ENCODE peak calls at places on chromosomes 6 and 20, in seven cellular contexts. Z, L, N, R, B, I and V are unnamed samples.
A peak's percentile ranks its signal among the peaks of the same experiment; 100 is the strongest.

GRCh38 chr20:31607640-31608255 is 2.7 kb downstream of the ID1 start:
- DNase-seq in Z (no peak), L (peak; percentile 12), N (no peak), R (peak; percentile 37), B (no peak), I (peak; percentile 47), V (no peak)

GRCh38 chr6:9250852-9251251 is 815.5 kb upstream of the SLC35B3 start:
- DNase-seq in Z (no peak), L (peak; percentile 61), N (peak; percentile 38), R (peak; percentile 63), B (peak; percentile 89), I (no peak), V (peak; percentile 52)

GRCh38 chr6:129141499-129141898 is 258.6 kb downstream of the LAMA2 start:
- DNase-seq in Z (no peak), L (no peak), N (no peak), R (peak; percentile 22), B (no peak), I (no peak), V (no peak)

GRCh38 chr20:53163486-53163885 is 191.3 kb downstream of the TSHZ2 start:
- DNase-seq in Z (peak; percentile 45), L (peak; percentile 76), N (no peak), R (peak; percentile 64), B (no peak), I (peak; percentile 24), V (peak; percentile 37)

GRCh38 chr6:75317503-75318206 is 33.1 kb upstream of the TMEM30A start:
- DNase-seq in Z (no peak), L (no peak), N (peak; percentile 72), R (peak; percentile 86), B (no peak), I (no peak), V (no peak)

GRCh38 chr20:21396921-21397340 is 395 bp downstream of the NKX2-4 start:
- DNase-seq in Z (no peak), L (no peak), N (no peak), R (no peak), B (peak; percentile 37), I (no peak), V (no peak)

GRCh38 chr6:157143171-157143884 is 180.0 kb downstream of the TMEM242 start:
- DNase-seq in Z (no peak), L (no peak), N (peak; percentile 55), R (peak; percentile 87), B (no peak), I (peak; percentile 73), V (no peak)

GRCh38 chr20:46401478-46401860 is 4.9 kb downstream of the ELMO2 start:
- DNase-seq in Z (no peak), L (no peak), N (peak; percentile 57), R (no peak), B (peak; percentile 68), I (no peak), V (no peak)

GRCh38 chr6:118644007-118644406 is 7.4 kb downstream of the CEP85L start:
- DNase-seq in Z (no peak), L (no peak), N (peak; percentile 38), R (no peak), B (no peak), I (no peak), V (no peak)

GRCh38 chr6:149271348-149272340 is 45.9 kb upstream of the TAB2 start:
- DNase-seq in Z (peak; percentile 22), L (no peak), N (peak; percentile 35), R (peak; percentile 84), B (no peak), I (no peak), V (no peak)

GRCh38 chr6:152669894-152670293 is 27.8 kb upstream of the MYCT1 start:
- DNase-seq in Z (no peak), L (peak; percentile 21), N (peak; percentile 26), R (peak; percentile 60), B (no peak), I (no peak), V (no peak)

GRCh38 chr6:149851461-149851860 is 12.7 kb downstream of the LRP11 start:
- DNase-seq in Z (no peak), L (peak; percentile 28), N (peak; percentile 89), R (peak; percentile 39), B (no peak), I (no peak), V (no peak)

GRCh38 chr20:60341062-60341461 is 382.8 kb downstream of the CDH26 start:
- DNase-seq in Z (no peak), L (no peak), N (no peak), R (no peak), B (peak; percentile 15), I (no peak), V (no peak)

GRCh38 chr6:69722683-69723082 is 74.1 kb downstream of the LMBRD1 start:
- DNase-seq in Z (no peak), L (no peak), N (no peak), R (no peak), B (no peak), I (no peak), V (no peak)

GRCh38 chr20:22684763-22685443 is 100.5 kb upstream of the FOXA2 start:
- DNase-seq in Z (no peak), L (no peak), N (no peak), R (no peak), B (no peak), I (no peak), V (no peak)

GRCh38 chr6:161199845-161200244 is 74.0 kb downstream of the AGPAT4 start:
- DNase-seq in Z (no peak), L (no peak), N (no peak), R (no peak), B (no peak), I (no peak), V (no peak)

GRCh38 chr6:144190593-144190992 is 40.3 kb downstream of the STX11 start:
- DNase-seq in Z (peak; percentile 6), L (peak; percentile 50), N (peak; percentile 68), R (peak; percentile 74), B (no peak), I (peak; percentile 16), V (peak; percentile 37)

GRCh38 chr6:39377530-39377929 is 55.0 kb upstream of the KCNK16 start:
- DNase-seq in Z (peak; percentile 77), L (peak; percentile 42), N (peak; percentile 85), R (peak; percentile 88), B (peak; percentile 90), I (peak; percentile 58), V (peak; percentile 45)

DNA sequence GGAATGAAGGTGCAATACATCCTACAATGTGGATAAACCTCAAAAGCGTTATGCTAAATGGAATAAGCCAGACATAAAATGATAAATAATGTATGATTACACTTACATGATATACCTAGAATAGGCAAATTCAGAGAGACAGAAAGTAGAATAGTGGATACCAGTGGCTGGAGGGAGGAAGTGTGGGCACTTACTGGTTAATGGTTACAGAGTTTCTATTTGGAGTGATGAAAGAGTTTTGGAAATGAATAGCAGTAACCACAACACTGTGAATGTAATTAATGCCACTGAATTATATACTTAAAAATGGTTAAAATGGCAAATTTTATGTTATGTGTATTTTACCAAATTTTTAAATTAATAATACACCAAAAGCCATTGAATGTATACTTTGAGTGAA is 71.4 kb upstream of the CST7 start:
- DNase-seq in Z (no peak), L (no peak), N (no peak), R (no peak), B (no peak), I (no peak), V (no peak)
- H3K27ac ChIP-seq in Z (no peak overlapping the region), L (no peak overlapping the region), N (no peak overlapping the region), R (no peak overlapping the region), B (no peak overlapping the region), I (no peak overlapping the region), V (no peak overlapping the region)

DNA sequence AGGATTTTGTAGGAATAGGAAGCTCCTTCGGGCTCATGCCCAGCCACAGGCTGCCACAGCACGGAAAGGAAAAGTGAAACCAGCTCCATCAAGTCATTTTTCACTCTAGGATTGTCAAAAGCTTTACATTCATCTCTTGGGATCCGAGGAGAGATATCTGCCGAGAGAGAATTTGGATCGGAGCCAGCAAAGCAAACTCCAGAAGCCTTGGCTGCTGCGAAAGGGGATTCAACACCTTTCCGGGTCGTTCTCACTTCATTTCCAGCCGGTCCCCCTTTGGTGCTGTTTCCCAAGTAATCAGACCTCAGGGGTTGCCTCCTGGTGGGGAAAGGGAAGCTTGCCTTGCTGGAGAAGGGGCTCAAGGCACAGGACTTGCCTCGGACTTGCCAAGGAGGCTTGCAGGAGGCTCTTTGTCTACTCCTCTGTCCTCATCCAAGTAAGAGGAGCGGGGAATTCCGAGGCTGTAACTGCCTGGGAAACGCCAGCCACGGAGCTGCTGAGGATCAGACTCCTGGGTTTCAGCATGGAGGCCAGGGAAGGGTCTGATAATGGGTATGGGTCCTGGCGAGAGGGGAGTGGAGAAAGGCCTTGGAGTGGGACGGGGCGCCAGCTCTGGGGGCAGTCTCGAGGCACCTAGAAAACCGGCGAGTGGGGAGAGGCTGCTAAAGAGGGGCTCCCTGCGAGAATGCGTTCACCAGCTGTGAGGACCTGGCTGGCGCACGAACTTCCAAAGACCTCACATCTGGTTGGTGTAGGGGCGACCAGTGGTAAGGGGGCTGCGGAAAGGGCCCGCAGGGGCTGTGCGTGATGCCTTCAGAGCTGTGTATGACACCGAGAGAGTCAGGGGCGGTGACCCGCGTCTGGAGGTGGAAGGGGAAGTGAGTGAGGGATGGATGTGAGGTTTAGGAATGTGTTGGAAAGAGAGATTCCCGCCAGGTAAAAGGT is 702 bp downstream of the ETV7 start:
- DNase-seq in Z (peak; percentile 39), L (peak; percentile 68), N (peak; percentile 80), R (peak; percentile 75), B (no peak), I (peak; percentile 22), V (peak; percentile 48)
- H3K27ac ChIP-seq in Z (peak overlapping the region; percentile 75), L (no peak overlapping the region), N (no peak overlapping the region), R (no peak overlapping the region), B (no peak overlapping the region), I (peak overlapping the region; percentile 20), V (peak overlapping the region; percentile 49)

GRCh38 chr6:30839666-30840065 is 44.7 kb upstream of the DDR1 start:
- DNase-seq in Z (no peak), L (no peak), N (no peak), R (no peak), B (no peak), I (no peak), V (no peak)

GRCh38 chr6:30837870-30838269 is 46.4 kb upstream of the DDR1 start:
- DNase-seq in Z (no peak), L (no peak), N (peak; percentile 54), R (no peak), B (no peak), I (no peak), V (no peak)

GRCh38 chr6:30840922-30841643 is 43.2 kb upstream of the DDR1 start:
- DNase-seq in Z (no peak), L (no peak), N (no peak), R (no peak), B (no peak), I (no peak), V (no peak)

GRCh38 chr6:30841644-30842504 is 42.4 kb upstream of the DDR1 start:
- DNase-seq in Z (no peak), L (no peak), N (peak; percentile 56), R (peak; percentile 94), B (no peak), I (no peak), V (no peak)

GRCh38 chr6:30840084-30840921 is 44.0 kb upstream of the DDR1 start:
- DNase-seq in Z (no peak), L (no peak), N (no peak), R (no peak), B (no peak), I (no peak), V (no peak)
- H3K27ac ChIP-seq in Z (no peak overlapping the region), L (no peak overlapping the region), N (no peak overlapping the region), R (no peak overlapping the region), B (no peak overlapping the region), I (no peak overlapping the region), V (no peak overlapping the region)

GRCh38 chr6:17621003-17621402 is 20.9 kb downstream of the FAM8A1 start:
- DNase-seq in Z (no peak), L (no peak), N (no peak), R (no peak), B (no peak), I (no peak), V (no peak)
- H3K27ac ChIP-seq in Z (no peak overlapping the region), L (no peak overlapping the region), N (no peak overlapping the region), R (no peak overlapping the region), B (no peak overlapping the region), I (no peak overlapping the region), V (no peak overlapping the region)